ENCODE peak calls at places on chromosomes 12 and 14, in four cellular contexts. P, K, Z and Y are unnamed samples.

GRCh38 chr12:25054076-25054782 is 105.3 kb upstream of the BCAT1 start:
- DNase-seq in P (no peak), Z (no peak), K (no peak), Y (no peak)

GRCh38 chr12:132161796-132162507 is 17.7 kb downstream of the NOC4L start:
- DNase-seq in P (no peak), K (no peak), Z (no peak), Y (no peak)

GRCh38 chr12:58172433-58173073 is 231.2 kb downstream of the ATP23 start:
- DNase-seq in K (no peak), P (no peak), Z (no peak), Y (no peak)

GRCh38 chr12:69405466-69405865 is 45.9 kb downstream of the YEATS4 start:
- DNase-seq in P (no peak), K (peak), Z (no peak), Y (no peak)

GRCh38 chr12:69476276-69477017 is 6.3 kb downstream of the FRS2 start:
- DNase-seq in K (no peak), Z (no peak), P (no peak), Y (no peak)

GRCh38 chr12:32505067-32505466 is 105.7 kb downstream of the FGD4 start:
- DNase-seq in K (no peak), Z (no peak), P (no peak), Y (no peak)

GRCh38 chr12:107288414-107289125 is 195.2 kb upstream of the CRY1 start:
- DNase-seq in K (no peak), Z (no peak), P (no peak), Y (no peak)

GRCh38 chr14:67883717-67884116 is 64.1 kb downstream of the RAD51B start:
- DNase-seq in Z (no peak), P (no peak), K (no peak), Y (no peak)

GRCh38 chr12:32548691-32549412 is 130.2 kb upstream of the DNM1L start:
- DNase-seq in Z (no peak), P (no peak), K (peak), Y (no peak)

GRCh38 chr12:76277480-76277879 is 70.7 kb downstream of the BBS10 start:
- DNase-seq in K (peak), P (no peak), Z (no peak), Y (no peak)

GRCh38 chr12:94059394-94060368 is 88.7 kb upstream of the PLXNC1 start:
- DNase-seq in Z (no peak), K (no peak), P (no peak), Y (no peak)

GRCh38 chr12:77925536-77926108 is 94.9 kb downstream of the NAV3 start:
- DNase-seq in K (peak), P (no peak), Z (no peak), Y (no peak)

GRCh38 chr14:94395306-94395899 is 7.0 kb upstream of the SERPINA1 start:
- DNase-seq in P (no peak), K (no peak), Z (no peak), Y (no peak)

GRCh38 chr14:27660683-27661082 is 1062.8 kb upstream of the NOVA1 start:
- DNase-seq in P (no peak), Z (no peak), K (no peak), Y (no peak)

GRCh38 chr14:49992901-49993335 is 100.0 kb downstream of the ARF6 start:
- DNase-seq in K (peak), Z (no peak), P (no peak), Y (no peak)

GRCh38 chr12:75724913-75725312 is 213.5 kb upstream of the KRR1 start:
- DNase-seq in P (no peak), Z (no peak), K (peak), Y (no peak)

GRCh38 chr12:97301576-97301975 is 161.0 kb upstream of the RMST start:
- DNase-seq in P (no peak), K (no peak), Z (no peak), Y (no peak)

GRCh38 chr12:93126069-93126474 is 197.0 kb upstream of the EEA1 start:
- DNase-seq in P (no peak), K (no peak), Z (no peak), Y (no peak)

GRCh38 chr14:105364100-105364708 is 34.1 kb upstream of the TEX22 start:
- DNase-seq in P (peak), Z (no peak), K (peak), Y (peak)

GRCh38 chr12:321606-322326 is 59.1 kb upstream of the SLC6A13 start:
- DNase-seq in Z (no peak), K (no peak), P (no peak), Y (no peak)

GRCh38 chr14:90179357-90179756 is 77.0 kb upstream of the PSMC1 start:
- DNase-seq in P (no peak), K (no peak), Z (no peak), Y (no peak)

GRCh38 chr14:71155743-71156142 is 248.5 kb downstream of the PCNX1 start:
- DNase-seq in P (no peak), Z (no peak), K (no peak), Y (no peak)

GRCh38 chr12:66270613-66271012 is 31.7 kb upstream of the HELB start:
- DNase-seq in Z (no peak), K (no peak), P (no peak), Y (no peak)

GRCh38 chr12:42469355-42470006 is 120.1 kb downstream of the PRICKLE1 start:
- DNase-seq in Z (no peak), P (no peak), K (no peak), Y (no peak)

GRCh38 chr14:98901511-98902205 is 370.3 kb downstream of the BCL11B start:
- DNase-seq in P (no peak), Z (no peak), K (no peak), Y (no peak)

GRCh38 chr12:30862486-30862885 is 64.1 kb upstream of the TSPAN11 start:
- DNase-seq in P (no peak), Z (no peak), K (peak), Y (no peak)

GRCh38 chr12:131928080-131928764 is 854 bp upstream of the PUS1 start:
- DNase-seq in P (no peak), Z (no peak), K (no peak), Y (no peak)

GRCh38 chr14:91330111-91330696 is 85.7 kb upstream of the GPR68 start:
- DNase-seq in Z (no peak), K (no peak), P (no peak), Y (no peak)

GRCh38 chr14:101220921-101221510 is 317.5 kb upstream of the RTL1 start:
- DNase-seq in K (no peak), Z (no peak), P (no peak), Y (no peak)

GRCh38 chr12:124898200-124898950 is 16.1 kb downstream of the UBC start:
- DNase-seq in Z (peak), P (peak), K (no peak), Y (peak)

GRCh38 chr12:49293056-49293956 is 1.6 kb upstream of the PRPH start:
- DNase-seq in K (no peak), P (no peak), Z (no peak), Y (no peak)

GRCh38 chr14:100159107-100159864 is at the start of gene DEGS2:
- DNase-seq in P (peak), K (no peak), Z (peak), Y (peak)

GRCh38 chr12:68158427-68158826 is 1.1 kb downstream of the IFNG start:
- DNase-seq in K (peak), Z (no peak), P (no peak), Y (no peak)

GRCh38 chr12:17079251-17079909 is 473.4 kb upstream of the LMO3 start:
- DNase-seq in Z (no peak), K (no peak), P (no peak), Y (no peak)

GRCh38 chr14:90675399-90675798 is 140.8 kb downstream of the TTC7B start:
- DNase-seq in Z (no peak), P (no peak), K (peak), Y (no peak)